ENCODE peak calls at places on chromosome 16, in six cellular contexts. W is adrenal gland; X is thoracic aorta; R is stimulated activated CD4-positive, alpha-beta T cell treated with anti-CD3 and anti-CD28 coated beads, Interleukin-2, amount 100 ng/mL, for 48 hours; M is HS-5; D is HTR-8/SVneo. J is an unnamed sample.

GRCh38 chr16:28915181-28915580 is 9.9 kb downstream of the RABEP2 start:
- DNase-seq in W (no peak), X (no peak), R (no peak), M (peak), D (no peak), J (no peak)

GRCh38 chr16:370980-371728 is 816 bp upstream of the MRPL28 start:
- DNase-seq in W (no peak), X (no peak), R (no peak), M (no peak), D (no peak), J (no peak)

GRCh38 chr16:81279375-81279774 is 35.4 kb upstream of the GAN start:
- DNase-seq in W (no peak), X (no peak), R (no peak), M (peak), D (no peak), J (no peak)

GRCh38 chr16:3487521-3488410 is 7.5 kb downstream of the C16orf90 start:
- DNase-seq in W (no peak), X (no peak), R (no peak), M (no peak), D (no peak), J (no peak)

GRCh38 chr16:78364501-78364900 is 265.0 kb downstream of the WWOX start:
- DNase-seq in W (no peak), X (no peak), R (no peak), M (no peak), D (no peak), J (no peak)

GRCh38 chr16:87966685-87967185 is 15.5 kb downstream of the BANP start:
- DNase-seq in W (no peak), X (no peak), R (no peak), M (no peak), D (no peak), J (no peak)

GRCh38 chr16:75288596-75289120 is 37.2 kb upstream of the BCAR1 start:
- DNase-seq in W (no peak), X (no peak), R (peak), M (no peak), D (no peak), J (no peak)

GRCh38 chr16:383326-384020 is 1.7 kb upstream of the PGAP6 start:
- DNase-seq in W (no peak), X (no peak), R (no peak), M (no peak), D (no peak), J (no peak)

GRCh38 chr16:5252800-5253199 is 155.2 kb upstream of the EEF2KMT start:
- DNase-seq in W (no peak), X (no peak), R (no peak), M (no peak), D (no peak), J (no peak)

GRCh38 chr16:11478431-11479119 is 108.1 kb downstream of the LITAF start:
- DNase-seq in W (no peak), X (no peak), R (no peak), M (no peak), D (no peak), J (no peak)

GRCh38 chr16:85370881-85371651 is 242.1 kb upstream of the GSE1 start:
- DNase-seq in W (peak), X (peak), R (no peak), M (no peak), D (no peak), J (no peak)

GRCh38 chr16:68590201-68590994 is 51.3 kb downstream of the ZFP90 start:
- DNase-seq in W (peak), X (no peak), R (peak), M (no peak), D (peak), J (no peak)

GRCh38 chr16:74501484-74502479 is 80.5 kb upstream of the CLEC18B start:
- DNase-seq in W (no peak), X (no peak), R (no peak), M (no peak), D (no peak), J (no peak)

GRCh38 chr16:56013962-56014552 is 138.9 kb upstream of the CES5A start:
- DNase-seq in W (peak), X (no peak), R (peak), M (no peak), D (no peak), J (no peak)

GRCh38 chr16:68972720-68973119 is 129.4 kb downstream of the TANGO6 start:
- DNase-seq in W (no peak), X (no peak), R (no peak), M (no peak), D (peak), J (no peak)

GRCh38 chr16:25192096-25192495 is 24.7 kb upstream of the AQP8 start:
- DNase-seq in W (no peak), X (no peak), R (no peak), M (no peak), D (peak), J (no peak)

GRCh38 chr16:71350821-71351557 is 7.5 kb upstream of the CALB2 start:
- DNase-seq in W (no peak), X (no peak), R (no peak), M (no peak), D (no peak), J (no peak)

GRCh38 chr16:5905935-5906334 is 808.3 kb upstream of the EEF2KMT start:
- DNase-seq in W (no peak), X (no peak), R (no peak), M (no peak), D (no peak), J (no peak)

GRCh38 chr16:11586856-11587642 is at the start of gene LITAF:
- DNase-seq in W (peak), X (no peak), R (peak), M (no peak), D (peak), J (no peak)

GRCh38 chr16:67339453-67339852 is 12.8 kb downstream of the LRRC36 start:
- DNase-seq in W (no peak), X (no peak), R (no peak), M (peak), D (no peak), J (no peak)

GRCh38 chr16:67158637-67159600 is 790 bp downstream of the TRADD start:
- DNase-seq in W (no peak), X (no peak), R (peak), M (no peak), D (no peak), J (no peak)

GRCh38 chr16:5490499-5490898 is 392.9 kb upstream of the EEF2KMT start:
- DNase-seq in W (no peak), X (no peak), R (peak), M (no peak), D (no peak), J (no peak)

GRCh38 chr16:9854665-9855064 is 327.6 kb downstream of the GRIN2A start:
- DNase-seq in W (no peak), X (no peak), R (no peak), M (peak), D (no peak), J (no peak)

GRCh38 chr16:50505115-50505514 is 43.1 kb upstream of the NKD1 start:
- DNase-seq in W (no peak), X (no peak), R (no peak), M (no peak), D (no peak), J (no peak)

GRCh38 chr16:25747160-25747758 is 55.5 kb downstream of the HS3ST4 start:
- DNase-seq in W (no peak), X (no peak), R (peak), M (no peak), D (no peak), J (no peak)

GRCh38 chr16:2156025-2156848 is 655 bp downstream of the TRAF7 start:
- DNase-seq in W (no peak), X (no peak), R (peak), M (no peak), D (no peak), J (no peak)

GRCh38 chr16:29973384-29974246 is at the start of gene TAOK2:
- DNase-seq in W (peak), X (peak), R (peak), M (peak), D (peak), J (peak)

GRCh38 chr16:4537376-4538066 is 1.1 kb downstream of the CDIP1 start:
- DNase-seq in W (no peak), X (no peak), R (no peak), M (no peak), D (no peak), J (no peak)

GRCh38 chr16:89325861-89326471 is 108.5 kb downstream of the ZNF778 start:
- DNase-seq in W (peak), X (no peak), R (no peak), M (no peak), D (peak), J (no peak)

GRCh38 chr16:71214771-71215381 is 15.6 kb downstream of the HYDIN start:
- DNase-seq in W (no peak), X (no peak), R (no peak), M (no peak), D (no peak), J (no peak)

GRCh38 chr16:81432899-81433560 is 11.6 kb upstream of the CMIP start:
- DNase-seq in W (no peak), X (no peak), R (no peak), M (no peak), D (no peak), J (no peak)

GRCh38 chr16:31200821-31201510 is 1.6 kb downstream of the PYCARD start:
- DNase-seq in W (no peak), X (no peak), R (no peak), M (no peak), D (no peak), J (no peak)

GRCh38 chr16:85523602-85524364 is 89.3 kb upstream of the GSE1 start:
- DNase-seq in W (no peak), X (no peak), R (no peak), M (no peak), D (peak), J (no peak)

J was measured in cortex of kidney.